ENCODE peak calls at places on chromosomes 5 and 9, in six cellular contexts. Y, L, J, O, F and Z are unnamed samples.

GRCh38 chr5:167919268-167919560 is 372.2 kb upstream of the WWC1 start:
- DNase-seq in O (no peak), Y (no peak), L (no peak), J (no peak), F (no peak), Z (no peak)

GRCh38 chr5:78518365-78519197 is 130.0 kb downstream of the LHFPL2 start:
- DNase-seq in Y (no peak), O (peak; percentile 77), J (no peak), F (no peak), L (peak; percentile 96), Z (no peak)

GRCh38 chr5:135873831-135874230 is 21.8 kb downstream of the IL9 start:
- DNase-seq in J (no peak), L (no peak), Y (peak; percentile 39), O (no peak), F (no peak), Z (no peak)

GRCh38 chr9:68462004-68462775 is 78.5 kb downstream of the TMEM252 start:
- DNase-seq in F (no peak), Y (no peak), O (no peak), J (no peak), L (no peak), Z (no peak)

GRCh38 chr9:16532681-16533450 is 337.6 kb downstream of the BNC2 start:
- DNase-seq in J (no peak), O (no peak), Y (no peak), L (peak; percentile 91), F (no peak), Z (no peak)

GRCh38 chr5:9348296-9348996 is 197.4 kb downstream of the SEMA5A start:
- DNase-seq in O (no peak), L (peak; percentile 50), F (no peak), J (no peak), Y (no peak), Z (no peak)

GRCh38 chr5:56006094-56006493 is 11.3 kb upstream of the IL6ST start:
- DNase-seq in O (no peak), J (no peak), Y (no peak), F (no peak), L (no peak), Z (no peak)

GRCh38 chr9:135378751-135379150 is 100.8 kb upstream of the PPP1R26 start:
- DNase-seq in L (no peak), Y (no peak), O (no peak), J (no peak), F (no peak), Z (no peak)

GRCh38 chr9:113558632-113559502 is 95.3 kb downstream of the RGS3 start:
- DNase-seq in J (no peak), F (peak; percentile 15), L (peak; percentile 82), Y (peak; percentile 86), O (peak; percentile 69), Z (peak; percentile 72)

GRCh38 chr5:142184939-142185526 is 76.5 kb downstream of the NDFIP1 start:
- DNase-seq in J (peak; percentile 39), O (no peak), L (no peak), F (no peak), Y (no peak), Z (no peak)

GRCh38 chr5:72301557-72301956 is 18.5 kb downstream of the MRPS27 start:
- DNase-seq in J (no peak), Y (no peak), O (no peak), F (no peak), L (no peak), Z (no peak)

GRCh38 chr9:136464241-136464640 is 18.6 kb downstream of the SEC16A start:
- DNase-seq in Y (no peak), O (no peak), J (no peak), L (no peak), F (no peak), Z (no peak)

GRCh38 chr9:113621309-113621791 is 157.8 kb downstream of the RGS3 start:
- DNase-seq in J (peak; percentile 66), L (peak; percentile 93), Y (peak; percentile 94), F (no peak), O (peak; percentile 42), Z (peak; percentile 83)

GRCh38 chr9:136403538-136403914 is 3.6 kb upstream of the SNAPC4 start:
- DNase-seq in F (no peak), O (no peak), L (no peak), Y (no peak), J (no peak), Z (no peak)

GRCh38 chr5:143138839-143139238 is 264.6 kb downstream of the NR3C1 start:
- DNase-seq in F (no peak), J (no peak), O (peak; percentile 41), L (peak; percentile 13), Y (no peak), Z (no peak)

GRCh38 chr9:122131401-122131921 is 28.1 kb downstream of the NDUFA8 start:
- DNase-seq in L (no peak), O (no peak), J (no peak), F (no peak), Y (no peak), Z (no peak)

GRCh38 chr5:61334224-61335196 is 2.5 kb downstream of the ZSWIM6 start:
- DNase-seq in F (no peak), O (no peak), L (peak; percentile 76), J (peak; percentile 71), Y (no peak), Z (no peak)

GRCh38 chr5:113050606-113051391 is 74.2 kb downstream of the DCP2 start:
- DNase-seq in O (no peak), J (no peak), F (no peak), Y (no peak), L (peak; percentile 84), Z (no peak)

GRCh38 chr9:131333771-131334567 is 44.4 kb downstream of the PLPP7 start:
- DNase-seq in F (no peak), L (no peak), O (no peak), J (no peak), Y (no peak), Z (no peak)

GRCh38 chr5:154829181-154829588 is 21.2 kb downstream of the FAXDC2 start:
- DNase-seq in Y (no peak), F (no peak), L (no peak), J (no peak), O (no peak), Z (no peak)

GRCh38 chr5:145941677-145942130 is 5.3 kb downstream of the SH3RF2 start:
- DNase-seq in Y (no peak), L (peak; percentile 35), J (no peak), O (no peak), F (no peak), Z (no peak)

GRCh38 chr9:117656007-117656406 is 48.2 kb upstream of the TLR4 start:
- DNase-seq in J (no peak), L (no peak), Y (no peak), F (no peak), O (no peak), Z (no peak)

GRCh38 chr9:112841261-112841660 is 49.4 kb downstream of the SLC46A2 start:
- DNase-seq in Y (no peak), F (no peak), O (no peak), L (no peak), J (no peak), Z (no peak)

GRCh38 chr9:36995927-36996471 is 38.1 kb downstream of the PAX5 start:
- DNase-seq in J (peak; percentile 89), Y (no peak), F (peak; percentile 1), O (peak; percentile 40), L (peak; percentile 53), Z (peak; percentile 58)

GRCh38 chr9:8259028-8259427 is 459.4 kb upstream of the DMAC1 start:
- DNase-seq in O (no peak), L (no peak), F (no peak), Y (no peak), J (no peak), Z (no peak)

GRCh38 chr9:127885508-127886281 is 8.2 kb upstream of the AK1 start:
- DNase-seq in Y (no peak), F (no peak), J (no peak), O (no peak), L (no peak), Z (no peak)

GRCh38 chr5:16666861-16667481 is 50.2 kb upstream of the RETREG1 start:
- DNase-seq in Y (no peak), L (peak; percentile 15), O (peak; percentile 28), J (no peak), F (peak; percentile 44), Z (no peak)